ENCODE peak calls at places on chromosomes 13 and 19, in six cellular contexts. T is brain microvascular endothelial cell, K is AG09309, J is GM12865, E is GM06990, H is astrocyte of the spinal cord. Z is an unnamed sample.

GRCh38 chr13:99280166-99280565 is 22.0 kb upstream of the GPR18 start:
- DNase-seq in T (peak), K (peak), J (no peak), E (no peak), H (no peak), Z (no peak)

GRCh38 chr19:49786432-49786831 is 19.6 kb downstream of the AP2A1 start:
- DNase-seq in T (peak), K (peak), J (no peak), E (no peak), H (peak), Z (no peak)

GRCh38 chr19:14507704-14508246 is 10.4 kb downstream of the DNAJB1 start:
- DNase-seq in T (peak), K (no peak), J (no peak), E (no peak), H (no peak), Z (peak)

GRCh38 chr13:40059540-40060232 is 404.2 kb downstream of the COG6 start:
- DNase-seq in T (no peak), K (no peak), J (peak), E (peak), H (no peak), Z (no peak)

GRCh38 chr19:49019242-49019932 is 2.5 kb upstream of the LHB start:
- DNase-seq in T (peak), K (no peak), J (peak), E (peak), H (no peak), Z (peak)

GRCh38 chr19:41740415-41741243 is 14.7 kb upstream of the CEACAM6 start:
- DNase-seq in T (no peak), K (no peak), J (no peak), E (no peak), H (no peak), Z (no peak)

GRCh38 chr13:25927363-25927762 is 124.5 kb downstream of the SHISA2 start:
- DNase-seq in T (no peak), K (no peak), J (no peak), E (no peak), H (no peak), Z (no peak)

GRCh38 chr19:50573741-50574461 is 5.7 kb upstream of the LRRC4B start:
- DNase-seq in T (no peak), K (no peak), J (no peak), E (no peak), H (no peak), Z (no peak)

GRCh38 chr13:51626749-51627148 is 42.5 kb downstream of the WDFY2 start:
- DNase-seq in T (no peak), K (no peak), J (no peak), E (no peak), H (no peak), Z (no peak)

DNA sequence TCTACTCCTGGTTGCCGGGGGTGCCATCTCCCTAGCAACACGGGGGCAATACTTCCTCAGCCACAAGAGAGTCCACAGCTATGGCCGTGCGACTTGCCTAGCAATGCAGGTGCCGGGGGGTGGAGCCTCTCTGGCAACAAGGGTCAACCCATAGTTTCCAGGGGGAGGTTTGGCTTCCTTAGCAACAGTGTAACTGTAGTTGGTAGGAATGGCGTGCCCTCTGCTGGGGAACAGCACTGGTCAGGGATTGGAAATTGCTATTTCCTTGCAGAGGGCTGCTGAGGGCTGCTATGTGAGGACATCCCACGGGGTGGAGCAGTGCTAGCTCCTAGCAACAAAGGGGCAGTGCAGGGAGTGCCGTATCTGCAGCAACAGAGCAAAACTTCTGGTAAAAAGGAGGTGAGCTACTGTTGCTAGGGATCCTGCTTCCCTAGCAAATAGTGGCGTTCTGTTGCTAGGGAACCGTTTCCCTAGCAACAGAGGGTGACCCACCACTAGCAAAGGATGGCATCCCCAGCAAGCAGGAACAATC is 7.0 kb upstream of the TMC4 start:
- DNase-seq in T (peak), K (no peak), J (no peak), E (no peak), H (peak), Z (no peak)
- TF ChIP-seq CTCF in T (peak), K (peak), J (no peak), E (no peak), H (peak), Z (peak)

DNA sequence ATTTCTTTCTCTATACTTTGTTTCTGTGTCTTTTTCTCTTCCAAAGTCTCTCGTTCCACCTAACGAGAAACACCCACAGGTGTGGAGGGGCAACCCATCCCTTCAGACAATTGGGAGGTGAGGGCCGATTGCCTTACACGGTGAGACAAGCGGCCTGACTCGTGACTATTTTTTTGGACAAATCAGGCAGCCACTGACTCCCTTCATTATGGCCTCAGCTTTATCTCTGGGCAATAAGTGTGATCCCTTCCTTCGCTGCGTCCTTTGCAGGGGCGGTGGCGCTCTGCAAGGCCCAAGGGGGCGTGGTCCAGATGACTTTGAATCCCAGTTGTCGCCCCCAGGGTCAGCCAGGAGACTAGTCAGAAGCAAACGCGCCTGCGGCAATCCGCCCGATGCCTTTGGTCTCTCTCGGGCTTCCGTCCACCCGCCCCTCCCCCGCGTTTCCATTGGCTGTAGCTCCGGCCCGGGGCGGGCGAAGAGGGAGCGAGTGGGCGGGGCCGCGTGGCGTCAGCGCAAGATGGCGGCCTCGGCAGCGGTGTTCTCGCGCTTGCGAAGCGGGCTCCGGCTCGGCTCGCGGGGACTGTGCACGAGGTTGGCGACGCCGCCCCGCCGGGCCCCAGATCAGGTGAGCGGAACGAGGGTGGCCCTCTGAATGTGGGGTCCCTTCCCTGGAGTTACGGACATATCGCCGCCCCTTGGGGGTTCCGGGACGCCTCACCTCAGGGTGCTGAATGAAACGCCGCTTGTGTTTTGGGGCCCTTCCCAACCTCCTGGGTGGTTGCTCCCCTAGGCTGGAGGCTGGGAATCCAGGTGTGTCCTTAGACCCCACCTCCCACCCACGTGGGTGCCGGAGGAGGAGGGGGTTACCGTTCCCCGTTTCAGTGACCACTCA is at the start of gene TIMM50:
- DNase-seq in T (peak), K (peak), J (peak), E (peak), H (peak), Z (peak)
- TF ChIP-seq CTCF in T (no peak), K (no peak), J (no peak), E (no peak), H (no peak), Z (no peak)

DNA sequence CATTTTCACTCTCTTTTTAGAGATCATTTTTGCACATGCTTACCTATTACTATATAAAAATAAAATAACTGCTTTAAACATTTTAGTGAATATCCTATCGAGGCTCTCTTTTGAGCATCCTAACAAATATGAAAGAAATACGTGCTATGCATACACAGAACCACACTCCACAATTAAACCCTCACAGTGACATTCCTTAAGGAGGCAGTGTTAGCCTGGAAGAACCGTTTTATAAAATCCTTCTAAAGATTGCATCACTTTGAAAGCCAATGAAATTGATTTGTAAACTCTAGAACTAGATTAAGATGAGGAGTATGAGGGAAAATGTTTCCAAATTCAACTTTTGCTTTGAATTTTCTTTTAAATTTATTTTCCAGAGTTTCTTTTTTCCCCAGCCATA is 11.1 kb upstream of the ENOX1 start:
- DNase-seq in T (no peak), K (no peak), J (no peak), E (no peak), H (no peak), Z (no peak)
- TF ChIP-seq CTCF in T (no peak), K (peak), J (no peak), E (no peak), H (no peak), Z (no peak)

GRCh38 chr13:74883834-74884233 is 598.1 kb downstream of the TBC1D4 start:
- DNase-seq in T (no peak), K (no peak), J (no peak), E (no peak), H (no peak), Z (no peak)
- TF ChIP-seq CTCF in T (peak), K (no peak), J (no peak), E (no peak), H (peak), Z (no peak)

DNA sequence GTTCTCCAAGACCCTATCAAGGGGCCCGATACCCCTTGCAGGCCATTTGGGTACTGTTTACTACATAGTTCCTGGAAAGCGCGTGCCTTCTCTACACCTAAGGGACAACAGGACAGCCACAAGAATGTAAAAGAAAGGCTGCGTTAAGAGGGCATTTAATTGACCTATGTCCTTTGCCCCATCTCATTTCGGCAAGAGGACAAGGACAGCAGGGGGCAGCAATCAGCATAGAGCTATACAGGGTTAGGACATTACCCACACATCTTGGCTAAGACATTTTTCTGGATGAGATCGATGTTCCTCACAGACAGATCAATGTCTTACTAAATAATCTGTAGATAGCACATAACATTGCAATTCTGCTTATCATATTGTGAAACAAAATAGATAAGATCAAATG is 41.2 kb downstream of the FLT3 start:
- DNase-seq in T (peak), K (no peak), J (peak), E (no peak), H (no peak), Z (peak)
- TF ChIP-seq CTCF in T (peak), K (peak), J (peak), E (peak), H (peak), Z (peak)

GRCh38 chr19:2602391-2603181 is 99.9 kb downstream of the GNG7 start:
- DNase-seq in T (peak), K (peak), J (no peak), E (no peak), H (peak), Z (peak)
- TF ChIP-seq CTCF in T (no peak), K (no peak), J (no peak), E (no peak), H (no peak), Z (no peak)

DNA sequence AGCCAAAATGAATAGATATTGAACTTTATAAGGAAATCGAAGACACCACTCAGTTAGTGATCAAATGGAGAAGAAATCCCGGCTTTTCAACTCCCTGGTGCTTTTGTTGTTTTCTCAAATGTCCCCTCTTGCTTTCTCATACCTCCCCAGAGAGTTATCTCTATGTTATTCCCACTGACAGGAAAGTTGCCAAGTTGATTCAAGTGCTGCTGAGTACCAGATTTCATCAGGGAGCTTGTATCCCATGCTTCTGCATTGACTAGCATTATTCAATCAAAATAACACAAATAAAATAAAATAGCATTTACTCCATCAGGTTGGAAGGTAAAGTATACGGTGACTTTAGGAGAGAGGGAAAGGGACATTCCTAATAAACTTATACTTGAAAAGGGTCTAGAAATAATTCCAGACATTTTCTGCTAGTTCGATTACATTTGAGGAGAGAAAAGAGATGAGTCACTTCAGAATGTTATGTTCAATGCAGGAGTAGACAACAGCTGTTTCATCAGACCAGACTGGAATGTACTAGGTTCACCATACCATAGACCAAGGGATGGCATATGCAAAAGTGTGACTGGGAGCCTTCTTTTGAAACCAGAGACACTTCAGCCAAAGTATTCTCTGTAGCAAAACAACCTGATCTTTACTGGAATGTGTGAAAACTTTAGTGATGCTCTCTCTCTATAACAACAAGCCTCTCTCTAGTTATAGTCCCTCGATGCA is 397.8 kb downstream of the FGF14 start:
- DNase-seq in T (peak), K (no peak), J (no peak), E (no peak), H (peak), Z (no peak)
- TF ChIP-seq CTCF in T (no peak), K (no peak), J (no peak), E (no peak), H (no peak), Z (no peak)

DNA sequence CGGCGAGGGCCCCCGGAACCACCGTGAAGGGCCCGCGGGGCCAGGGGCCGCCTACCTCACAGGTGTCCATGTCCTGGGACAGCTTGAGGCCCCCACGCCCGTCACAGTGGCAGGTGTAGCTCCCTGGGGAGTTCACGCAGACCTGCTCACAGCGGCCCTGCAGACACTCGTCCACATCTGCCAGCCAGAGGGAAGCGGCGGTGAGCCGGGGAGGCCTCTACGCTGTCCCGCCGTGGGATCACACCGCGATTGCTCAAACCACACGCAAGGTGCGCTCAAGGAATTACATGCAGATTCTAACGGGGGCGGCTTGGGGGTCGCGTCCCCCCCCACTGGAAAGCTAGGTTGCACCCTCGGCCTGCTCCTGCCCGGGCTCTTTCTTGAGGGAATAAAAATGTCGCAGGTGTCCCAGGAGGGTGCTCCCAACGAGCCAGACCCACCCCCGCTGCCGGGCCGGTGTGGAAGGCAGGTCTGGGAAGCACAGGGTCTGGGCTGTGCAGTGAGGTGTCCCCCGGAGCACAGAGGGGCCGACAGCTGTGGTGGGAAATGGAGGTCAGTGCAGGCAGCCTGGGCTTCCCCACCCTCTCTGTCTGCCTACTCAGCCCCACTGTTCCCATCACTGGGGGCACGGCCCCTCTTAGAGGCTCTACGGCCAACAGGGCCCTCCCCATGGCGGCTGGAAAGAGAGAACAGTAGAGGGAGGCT is 29.2 kb downstream of the GAS6 start:
- DNase-seq in T (no peak), K (no peak), J (no peak), E (no peak), H (no peak), Z (no peak)
- TF ChIP-seq CTCF in T (no peak), K (no peak), J (no peak), E (no peak), H (no peak), Z (no peak)